ENCODE peak calls at places on chromosomes 2 and 18, in seven cellular contexts. V, H, O, D, M, U and L are unnamed samples.

GRCh38 chr2:36165132-36165531 is 190.4 kb upstream of the CRIM1 start:
- DNase-seq in V (no peak), H (no peak), O (no peak), D (no peak), M (no peak), U (no peak), L (no peak)

GRCh38 chr2:212892193-212892592 is 259.2 kb downstream of the IKZF2 start:
- DNase-seq in V (peak), H (no peak), O (peak), D (peak), M (peak), U (no peak), L (peak)

GRCh38 chr2:74735544-74735943 is 81.5 kb downstream of the SEMA4F start:
- DNase-seq in V (no peak), H (no peak), O (no peak), D (no peak), M (peak), U (no peak), L (peak)

GRCh38 chr2:204977914-204978313 is 432.6 kb downstream of the PARD3B start:
- DNase-seq in V (no peak), H (no peak), O (no peak), D (no peak), M (no peak), U (no peak), L (no peak)

GRCh38 chr18:14916851-14917250 is 168.9 kb downstream of the ANKRD30B start:
- DNase-seq in V (no peak), H (no peak), O (no peak), D (no peak), M (no peak), U (no peak), L (no peak)

GRCh38 chr2:128791120-128791982 is 472.7 kb upstream of the HS6ST1 start:
- DNase-seq in V (no peak), H (no peak), O (no peak), D (no peak), M (no peak), U (no peak), L (no peak)

GRCh38 chr2:38551171-38551570 is 51.6 kb downstream of the HNRNPLL start:
- DNase-seq in V (no peak), H (no peak), O (no peak), D (no peak), M (no peak), U (no peak), L (no peak)

GRCh38 chr18:69758458-69758857 is 189.2 kb downstream of the CD226 start:
- DNase-seq in V (peak), H (no peak), O (peak), D (peak), M (no peak), U (no peak), L (no peak)

GRCh38 chr2:133086176-133086575 is 416.2 kb upstream of the LYPD1 start:
- DNase-seq in V (no peak), H (no peak), O (peak), D (no peak), M (no peak), U (no peak), L (no peak)

GRCh38 chr2:117755768-117756167 is 58.7 kb upstream of the DDX18 start:
- DNase-seq in V (no peak), H (no peak), O (no peak), D (no peak), M (no peak), U (no peak), L (peak)

GRCh38 chr2:170255971-170256370 is 78.0 kb downstream of the MYO3B start:
- DNase-seq in V (peak), H (no peak), O (peak), D (no peak), M (no peak), U (no peak), L (no peak)

GRCh38 chr2:187553908-187554703 is at the start of gene TFPI:
- DNase-seq in V (peak), H (no peak), O (peak), D (peak), M (peak), U (no peak), L (peak)

GRCh38 chr2:109369671-109370191 is 240.7 kb downstream of the SH3RF3 start:
- DNase-seq in V (no peak), H (no peak), O (no peak), D (no peak), M (no peak), U (no peak), L (no peak)

GRCh38 chr2:148989882-148990493 is 48.5 kb upstream of the LYPD6B start:
- DNase-seq in V (peak), H (peak), O (peak), D (peak), M (peak), U (peak), L (peak)

GRCh38 chr2:216349366-216349765 is 22.9 kb downstream of the MARCHF4 start:
- DNase-seq in V (no peak), H (no peak), O (no peak), D (no peak), M (no peak), U (no peak), L (no peak)

GRCh38 chr2:153432381-153432780 is 46.2 kb downstream of the RPRM start:
- DNase-seq in V (no peak), H (no peak), O (no peak), D (no peak), M (no peak), U (no peak), L (no peak)

GRCh38 chr2:179675435-179675834 is 186.0 kb downstream of the ZNF385B start:
- DNase-seq in V (no peak), H (no peak), O (no peak), D (no peak), M (no peak), U (no peak), L (no peak)

GRCh38 chr2:179682756-179683155 is 178.7 kb downstream of the ZNF385B start:
- DNase-seq in V (no peak), H (no peak), O (no peak), D (no peak), M (no peak), U (no peak), L (no peak)

GRCh38 chr2:179677148-179677688 is 184.2 kb downstream of the ZNF385B start:
- DNase-seq in V (no peak), H (no peak), O (no peak), D (no peak), M (no peak), U (no peak), L (no peak)

GRCh38 chr2:179677746-179678505 is 183.5 kb downstream of the ZNF385B start:
- DNase-seq in V (no peak), H (no peak), O (no peak), D (no peak), M (no peak), U (no peak), L (no peak)
- H3K4me3 ChIP-seq in V (no peak), H (no peak), O (no peak), D (no peak), M (no peak), U (no peak), L (no peak)

DNA sequence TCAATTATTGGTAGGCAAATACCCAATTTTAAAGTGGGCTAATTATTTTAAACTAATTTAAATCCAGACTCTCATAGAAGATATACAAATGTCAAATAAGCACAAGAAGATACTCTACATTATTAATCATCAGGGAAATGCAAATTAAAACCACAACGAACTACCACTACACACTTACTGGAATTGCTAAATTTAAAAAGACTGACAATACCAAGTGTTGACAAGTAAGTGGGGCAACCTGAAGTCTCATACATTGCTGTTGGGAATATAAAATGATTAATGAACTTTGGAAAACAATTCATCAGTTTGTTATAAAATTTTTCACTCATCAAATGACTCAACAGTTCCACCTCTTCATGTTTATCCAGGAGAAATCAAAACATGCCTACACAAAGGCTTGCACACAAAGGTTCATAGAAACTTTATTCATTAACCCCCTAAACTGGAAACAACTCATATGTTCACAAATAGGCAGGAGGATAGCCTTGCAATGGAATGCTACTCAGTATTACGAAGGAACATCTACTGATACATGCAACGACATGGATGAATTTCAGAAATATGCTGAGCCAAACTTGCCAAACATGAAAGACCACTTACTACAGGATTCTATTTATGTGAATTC is 120.8 kb downstream of the MCFD2 start:
- DNase-seq in V (no peak), H (no peak), O (peak), D (no peak), M (no peak), U (no peak), L (no peak)
- H3K4me3 ChIP-seq in V (no peak), H (no peak), O (no peak), D (no peak), M (no peak), U (no peak), L (no peak)

GRCh38 chr18:72867721-72868665 is at the start of gene NETO1:
- DNase-seq in V (peak), H (no peak), O (peak), D (no peak), M (peak), U (no peak), L (no peak)
- H3K4me3 ChIP-seq in V (peak), H (peak), O (no peak), D (peak), M (peak), U (no peak), L (peak)

DNA sequence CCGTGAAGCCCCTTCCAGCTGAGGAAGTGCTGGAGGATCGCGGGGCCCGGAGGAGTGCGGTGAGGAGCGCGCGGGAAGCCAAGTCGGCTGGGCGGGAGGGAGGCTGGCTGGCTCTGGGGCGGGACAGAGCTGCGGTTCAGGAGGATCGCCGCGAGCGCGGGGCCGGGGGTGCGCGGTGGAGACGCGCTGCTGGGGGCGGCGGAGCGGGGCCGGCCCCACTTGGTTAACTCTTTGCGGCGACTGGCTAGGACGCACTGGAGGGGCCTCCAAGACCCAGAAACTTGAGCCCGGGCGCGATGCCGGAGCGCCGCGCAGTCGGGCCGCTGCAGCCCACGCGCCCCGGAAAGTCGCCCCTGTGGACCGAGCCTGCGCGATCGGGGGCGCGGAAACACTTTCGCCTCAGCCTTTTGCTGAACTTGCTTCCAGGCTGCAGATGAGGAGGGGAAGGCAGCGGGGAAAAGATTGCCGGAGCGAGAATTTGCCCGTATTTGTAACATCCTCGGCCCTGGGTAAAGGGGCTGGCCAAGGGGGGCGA is 597 bp downstream of the CYBRD1 start:
- DNase-seq in V (no peak), H (no peak), O (peak), D (no peak), M (peak), U (no peak), L (no peak)
- H3K4me3 ChIP-seq in V (peak), H (peak), O (peak), D (peak), M (peak), U (peak), L (peak)

GRCh38 chr2:61448229-61448628 is 22.7 kb downstream of the USP34 start:
- DNase-seq in V (no peak), H (no peak), O (no peak), D (no peak), M (no peak), U (no peak), L (no peak)

GRCh38 chr2:61438670-61439069 is 32.2 kb downstream of the USP34 start:
- DNase-seq in V (no peak), H (no peak), O (no peak), D (no peak), M (no peak), U (no peak), L (no peak)

GRCh38 chr2:61439241-61440002 is 31.5 kb downstream of the USP34 start:
- DNase-seq in V (no peak), H (no peak), O (no peak), D (no peak), M (no peak), U (peak), L (no peak)

GRCh38 chr2:61443342-61444041 is 27.4 kb downstream of the USP34 start:
- DNase-seq in V (no peak), H (no peak), O (no peak), D (no peak), M (no peak), U (no peak), L (no peak)
- H3K4me3 ChIP-seq in V (no peak), H (no peak), O (no peak), D (no peak), M (no peak), U (no peak), L (no peak)

DNA sequence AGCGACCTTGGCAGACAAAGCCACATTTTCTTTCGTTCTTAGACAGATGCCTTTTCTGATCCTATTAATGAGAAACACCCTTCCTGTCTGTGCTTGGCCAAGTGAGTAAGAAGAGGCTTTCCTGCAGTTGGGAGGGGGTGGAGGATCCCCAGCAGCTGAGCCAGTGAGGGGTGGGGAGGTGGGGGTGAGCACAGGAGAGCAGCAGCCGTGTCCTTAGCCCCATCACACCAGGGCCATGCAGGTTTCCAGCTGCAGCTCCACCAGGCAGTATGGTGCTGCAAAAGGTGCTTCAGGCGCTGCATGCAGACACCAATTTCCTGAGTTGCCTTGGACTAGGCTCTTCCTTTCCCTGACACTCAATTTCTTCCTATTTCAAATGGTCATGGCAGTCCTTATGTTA is 123.3 kb upstream of the SIX2 start:
- DNase-seq in V (no peak), H (no peak), O (no peak), D (no peak), M (no peak), U (no peak), L (no peak)
- H3K4me3 ChIP-seq in V (no peak), H (no peak), O (no peak), D (no peak), M (no peak), U (no peak), L (no peak)

GRCh38 chr2:201263774-201264173 is 3.4 kb downstream of the CASP8 start:
- DNase-seq in V (no peak), H (no peak), O (no peak), D (no peak), M (no peak), U (no peak), L (no peak)
- H3K4me3 ChIP-seq in V (no peak), H (no peak), O (no peak), D (no peak), M (no peak), U (peak), L (no peak)

GRCh38 chr18:31204833-31205232 is 42.2 kb upstream of the DSC1 start:
- DNase-seq in V (no peak), H (no peak), O (no peak), D (no peak), M (no peak), U (no peak), L (no peak)

GRCh38 chr18:31209041-31209440 is 46.4 kb upstream of the DSC1 start:
- DNase-seq in V (no peak), H (no peak), O (peak), D (no peak), M (no peak), U (no peak), L (no peak)

GRCh38 chr18:31205273-31205672 is 42.6 kb upstream of the DSC1 start:
- DNase-seq in V (no peak), H (no peak), O (no peak), D (no peak), M (no peak), U (no peak), L (no peak)

GRCh38 chr18:31206064-31206463 is 43.4 kb upstream of the DSC1 start:
- DNase-seq in V (no peak), H (no peak), O (no peak), D (no peak), M (no peak), U (no peak), L (no peak)

GRCh38 chr18:31206787-31207381 is 44.2 kb upstream of the DSC1 start:
- DNase-seq in V (peak), H (no peak), O (peak), D (peak), M (no peak), U (no peak), L (no peak)
- H3K4me3 ChIP-seq in V (no peak), H (no peak), O (no peak), D (peak), M (no peak), U (no peak), L (no peak)

GRCh38 chr2:219630770-219631405 is 3.5 kb downstream of the SLC4A3 start:
- DNase-seq in V (no peak), H (no peak), O (no peak), D (no peak), M (no peak), U (no peak), L (no peak)
- H3K4me3 ChIP-seq in V (no peak), H (no peak), O (no peak), D (no peak), M (no peak), U (no peak), L (no peak)

GRCh38 chr2:230924470-230925341 is at the start of gene GPR55:
- DNase-seq in V (no peak), H (no peak), O (no peak), D (no peak), M (no peak), U (peak), L (no peak)
- H3K4me3 ChIP-seq in V (no peak), H (no peak), O (no peak), D (no peak), M (no peak), U (peak), L (no peak)